ENCODE peak calls at places on chromosome 16, in nine cellular contexts. K is HCT116; X is stimulated activated CD8-positive, alpha-beta memory T cell treated with anti-CD3 and anti-CD28 coated beads, Interleukin-15, amount 100 ng/mL, for 1 hour; T is tibial artery; D is effector memory CD8-positive, alpha-beta T cell; U is GM13976; C is CD8-positive, alpha-beta memory T cell; H is fibroblast of the aortic adventitia; Y is head of caudate nucleus. Z is an unnamed sample.

GRCh38 chr16:8866118-8866883 is 2.5 kb downstream of the CARHSP1 start:
- DNase-seq in U (no peak), Y (peak; percentile 65), X (no peak), T (peak; percentile 55), K (no peak), D (no peak), C (no peak), H (peak; percentile 48), Z (peak; percentile 31)

GRCh38 chr16:53913920-53914319 is 210.0 kb downstream of the FTO start:
- DNase-seq in H (no peak), C (no peak), U (no peak), T (no peak), K (no peak), Y (no peak), X (no peak), D (no peak), Z (no peak)

GRCh38 chr16:54136276-54136625 is 150.3 kb downstream of the IRX3 start:
- DNase-seq in T (no peak), K (no peak), U (no peak), D (no peak), C (no peak), H (peak; percentile 55), X (no peak), Y (no peak), Z (no peak)

GRCh38 chr16:57260294-57260929 is 15.4 kb downstream of the ARL2BP start:
- DNase-seq in T (no peak), K (no peak), C (no peak), Y (peak; percentile 65), U (peak; percentile 79), D (no peak), H (peak; percentile 73), X (no peak), Z (peak; percentile 79)

GRCh38 chr16:3546990-3547682 is 30.1 kb downstream of the NLRC3 start:
- DNase-seq in C (no peak), T (no peak), K (no peak), H (no peak), X (no peak), D (no peak), Y (no peak), U (no peak), Z (no peak)

GRCh38 chr16:58426095-58426494 is 33.8 kb downstream of the GINS3 start:
- DNase-seq in D (peak; percentile 4), H (no peak), T (peak; percentile 48), X (no peak), Y (no peak), U (peak; percentile 38), C (no peak), K (no peak), Z (no peak)

GRCh38 chr16:80202831-80203230 is 338.0 kb upstream of the DYNLRB2 start:
- DNase-seq in H (no peak), Y (no peak), U (no peak), X (no peak), C (no peak), T (no peak), K (no peak), D (no peak), Z (no peak)

GRCh38 chr16:84478172-84478948 is 26.1 kb downstream of the MEAK7 start:
- DNase-seq in X (no peak), D (no peak), Y (no peak), K (no peak), T (no peak), C (no peak), H (peak; percentile 61), U (no peak), Z (peak; percentile 47)

GRCh38 chr16:89318871-89319627 is 101.5 kb downstream of the ZNF778 start:
- DNase-seq in X (no peak), C (no peak), K (no peak), H (no peak), T (no peak), D (no peak), U (no peak), Y (no peak), Z (no peak)

GRCh38 chr16:88423448-88423850 is 29.6 kb upstream of the ZFPM1 start:
- DNase-seq in K (no peak), X (no peak), Y (no peak), D (no peak), H (no peak), C (no peak), T (no peak), U (no peak), Z (no peak)

GRCh38 chr16:81723098-81723723 is 55.9 kb upstream of the PLCG2 start:
- DNase-seq in C (peak; percentile 66), D (peak; percentile 63), Y (no peak), X (no peak), K (peak; percentile 92), U (peak; percentile 72), T (no peak), H (peak; percentile 88), Z (peak; percentile 88)

GRCh38 chr16:2468142-2468724 is 2.9 kb upstream of the NTN3 start:
- DNase-seq in U (peak; percentile 76), K (no peak), T (no peak), H (no peak), X (no peak), C (no peak), Y (no peak), D (no peak), Z (no peak)

GRCh38 chr16:62029947-62030346 is 6.3 kb downstream of the CDH8 start:
- DNase-seq in T (no peak), U (no peak), H (no peak), Y (no peak), D (no peak), X (no peak), C (no peak), K (no peak), Z (no peak)

GRCh38 chr16:85252014-85252413 is 139.7 kb upstream of the CIBAR2 start:
- DNase-seq in T (no peak), C (no peak), X (no peak), H (no peak), D (no peak), Y (no peak), K (no peak), U (no peak), Z (no peak)

GRCh38 chr16:19003935-19004334 is 20.2 kb downstream of the TMC7 start:
- DNase-seq in H (no peak), D (no peak), Y (no peak), X (no peak), C (no peak), K (no peak), U (no peak), T (no peak), Z (no peak)

GRCh38 chr16:24129412-24129918 is 126.7 kb upstream of the CACNG3 start:
- DNase-seq in C (no peak), H (no peak), Y (no peak), X (no peak), T (no peak), D (no peak), K (no peak), U (no peak), Z (no peak)